ENCODE peak calls at places on chromosomes 16 and 17, in seven cellular contexts. J is Peyer's patch, N is colonic mucosa, O is fibroblast of lung, I is thoracic aorta, Z is cardiac muscle cell, Y is mammary epithelial cell. E is an unnamed sample.

GRCh38 chr16:51465026-51465425 is 314.0 kb upstream of the SALL1 start:
- DNase-seq in O (peak; percentile 76), I (no peak), Y (peak; percentile 3), N (no peak), J (no peak), Z (peak; percentile 6), E (no peak)

GRCh38 chr17:82380860-82381702 is 9.5 kb downstream of the UTS2R start:
- DNase-seq in I (no peak), N (no peak), J (no peak), Y (peak; percentile 26), O (no peak), Z (peak; percentile 11), E (peak; percentile 31)

GRCh38 chr16:11157143-11157542 is 98.9 kb downstream of the SOCS1 start:
- DNase-seq in O (no peak), I (no peak), J (peak; percentile 37), N (no peak), Y (no peak), Z (no peak), E (no peak)

GRCh38 chr16:16144416-16144815 is 78.9 kb downstream of the ABCC6 start:
- DNase-seq in J (no peak), Y (peak; percentile 98), N (no peak), Z (no peak), I (no peak), O (peak; percentile 58), E (no peak)

GRCh38 chr17:57085448-57086068 is 512 bp downstream of the AKAP1 start:
- DNase-seq in J (peak; percentile 94), N (peak; percentile 93), Y (peak; percentile 31), Z (peak; percentile 36), O (peak; percentile 36), I (no peak), E (peak; percentile 35)

GRCh38 chr16:48235556-48236136 is 8.5 kb upstream of the LONP2 start:
- DNase-seq in N (peak; percentile 46), J (no peak), O (no peak), Z (peak; percentile 7), I (no peak), Y (no peak), E (no peak)

GRCh38 chr16:21603920-21604319 is 4.5 kb downstream of the METTL9 start:
- DNase-seq in O (peak; percentile 39), N (no peak), Z (no peak), J (no peak), Y (no peak), I (no peak), E (no peak)

GRCh38 chr17:59154335-59154720 is 658 bp downstream of the SKA2 start:
- DNase-seq in Z (peak; percentile 62), Y (peak; percentile 64), J (peak; percentile 64), N (peak; percentile 53), I (no peak), O (peak; percentile 51), E (peak; percentile 40)

GRCh38 chr16:57889960-57890751 is 80.8 kb downstream of the CNGB1 start:
- DNase-seq in N (peak; percentile 30), Y (no peak), J (no peak), O (peak; percentile 82), Z (peak; percentile 78), I (no peak), E (no peak)

GRCh38 chr17:73247728-73248127 is 14.0 kb downstream of the CPSF4L start:
- DNase-seq in I (no peak), J (no peak), O (no peak), Z (peak; percentile 32), Y (no peak), N (no peak), E (no peak)

GRCh38 chr17:76272541-76273434 is 7.6 kb downstream of the UBALD2 start:
- DNase-seq in J (no peak), Y (no peak), N (no peak), O (no peak), I (no peak), Z (no peak), E (no peak)

GRCh38 chr17:81427446-81428120 is 32.3 kb downstream of the BAHCC1 start:
- DNase-seq in Z (no peak), J (peak; percentile 71), O (no peak), I (no peak), N (peak; percentile 65), Y (no peak), E (peak; percentile 71)

GRCh38 chr16:11319529-11320146 is 25.6 kb upstream of the RMI2 start:
- DNase-seq in O (no peak), Z (no peak), I (no peak), N (no peak), Y (no peak), J (no peak), E (no peak)

GRCh38 chr17:44921122-44921882 is 6.0 kb upstream of the GFAP start:
- DNase-seq in O (no peak), N (no peak), I (no peak), J (peak; percentile 54), Z (no peak), Y (no peak), E (no peak)

GRCh38 chr17:80104321-80104955 is 3.1 kb downstream of the GAA start:
- DNase-seq in O (peak; percentile 46), J (no peak), I (no peak), Z (peak; percentile 52), N (no peak), Y (peak; percentile 14), E (no peak)

GRCh38 chr17:12990041-12990808 is 27.6 kb downstream of the ELAC2 start:
- DNase-seq in Y (no peak), J (no peak), N (no peak), O (no peak), Z (no peak), I (no peak), E (no peak)

GRCh38 chr17:27494192-27495091 is 38.2 kb downstream of the KSR1 start:
- DNase-seq in Y (peak; percentile 51), J (peak; percentile 92), Z (peak; percentile 65), I (peak; percentile 45), N (peak; percentile 93), O (peak; percentile 57), E (no peak)

GRCh38 chr17:21814776-21815175 is 122.5 kb downstream of the KCNJ18 start:
- DNase-seq in I (no peak), J (no peak), Y (no peak), Z (no peak), O (no peak), N (no peak), E (no peak)

GRCh38 chr17:45228121-45228941 is 6.6 kb downstream of the FMNL1 start:
- DNase-seq in O (no peak), I (no peak), J (no peak), N (no peak), Y (no peak), Z (no peak), E (no peak)

GRCh38 chr16:53999123-53999522 is 287.5 kb downstream of the IRX3 start:
- DNase-seq in O (no peak), I (no peak), J (no peak), Z (no peak), N (no peak), Y (no peak), E (no peak)

DNA sequence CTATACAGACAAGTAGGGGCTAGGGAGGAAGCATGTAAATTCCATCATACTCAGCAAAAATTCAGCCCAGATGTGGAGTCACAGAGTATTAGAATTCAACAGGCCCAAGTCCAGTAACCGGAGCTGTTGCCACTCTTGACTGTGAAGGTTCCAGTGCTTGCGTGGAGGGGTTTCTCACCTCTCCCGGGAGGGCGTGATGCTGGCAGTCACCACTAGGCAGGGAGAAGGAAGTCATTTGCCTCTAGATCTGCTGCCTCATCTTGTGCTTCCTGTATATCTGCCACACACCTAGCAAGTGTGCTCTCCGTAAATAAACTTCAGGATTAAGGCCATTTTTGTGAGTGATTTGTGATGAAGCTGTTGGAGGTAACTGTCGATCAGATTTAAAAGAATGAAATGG is 1.0 kb upstream of the CKLF start:
- DNase-seq in Y (no peak), Z (no peak), O (peak; percentile 24), I (no peak), J (no peak), N (peak; percentile 47), E (no peak)
- TF ChIP-seq CTCF in Y (no peak), Z (peak; percentile 20), O (no peak), I (no peak), J (peak; percentile 24), N (peak; percentile 19), E (no peak)

GRCh38 chr16:86355951-86356350 is 154.4 kb upstream of the FOXF1 start:
- DNase-seq in Z (no peak), Y (peak; percentile 32), N (no peak), I (no peak), J (no peak), O (no peak), E (no peak)
- H3K27me3 ChIP-seq in Z (no peaks in the 10 kb centered on the region), Y (no peaks in the 10 kb centered on the region), N (no peaks in the 10 kb centered on the region), I (peaks cover 4% of the 10 kb centered on the region), J (no peaks in the 10 kb centered on the region), O (no peaks in the 10 kb centered on the region), E (peaks cover 12% of the 10 kb centered on the region)

GRCh38 chr17:11803635-11804034 is 193.6 kb downstream of the ZNF18 start:
- DNase-seq in I (no peak), Z (no peak), Y (no peak), O (no peak), N (no peak), J (no peak), E (no peak)

GRCh38 chr17:11803226-11803625 is 194.0 kb downstream of the ZNF18 start:
- DNase-seq in Z (no peak), I (no peak), N (no peak), Y (no peak), J (no peak), O (no peak), E (no peak)

GRCh38 chr17:11813278-11813677 is 184.0 kb downstream of the ZNF18 start:
- DNase-seq in I (no peak), O (no peak), J (no peak), Z (no peak), N (no peak), Y (no peak), E (no peak)

GRCh38 chr17:11805952-11806351 is 191.3 kb downstream of the ZNF18 start:
- DNase-seq in Y (no peak), I (no peak), Z (no peak), N (no peak), J (no peak), O (no peak), E (no peak)

DNA sequence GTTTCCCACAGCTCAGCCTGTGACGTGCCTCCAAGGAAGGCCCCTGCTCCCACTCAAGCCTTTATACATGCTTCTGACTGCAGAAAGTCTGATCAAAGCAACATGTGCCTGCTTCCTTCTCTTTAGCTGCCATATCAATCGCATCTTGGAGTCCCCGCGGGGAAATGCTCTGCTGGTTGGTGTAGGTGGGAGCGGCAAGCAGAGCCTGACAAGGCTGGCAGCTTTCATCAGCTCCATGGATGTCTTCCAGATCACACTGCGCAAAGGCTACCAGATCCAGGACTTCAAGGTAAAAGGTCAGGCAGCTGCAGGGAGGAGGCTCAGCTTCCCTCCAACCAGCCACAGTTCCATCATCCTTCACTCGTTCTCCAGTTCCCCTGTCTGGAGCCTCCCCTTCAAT is 189.7 kb downstream of the ZNF18 start:
- DNase-seq in Z (no peak), Y (no peak), I (no peak), O (no peak), N (no peak), J (no peak), E (no peak)
- H3K27ac ChIP-seq in Z (peak overlapping the region; percentile 73), Y (no peak overlapping the region), I (no peak overlapping the region), O (no peak overlapping the region), N (no peak overlapping the region), J (no peak overlapping the region), E (no peak overlapping the region)

GRCh38 chr16:85888405-85889331 is 10.3 kb upstream of the IRF8 start:
- DNase-seq in O (peak; percentile 85), Z (peak; percentile 84), I (no peak), Y (peak; percentile 34), N (no peak), J (no peak), E (no peak)
- TF ChIP-seq CTCF in O (no peak), Z (no peak), I (no peak), Y (no peak), N (no peak), J (no peak), E (no peak)